ENCODE peak calls at places on chromosomes 7 and 10, in six cellular contexts. V is stomach; L is fibroblast of lung; G is T1000; B is effector CD4-positive, alpha-beta T cell; O is foreskin fibroblast. X is an unnamed sample.

GRCh38 chr10:129934196-129934925 is 29.7 kb downstream of the EBF3 start:
- DNase-seq in V (no peak), L (no peak), G (no peak), B (no peak), O (no peak), X (no peak)

GRCh38 chr7:45233249-45233775 is 75.7 kb downstream of the RAMP3 start:
- DNase-seq in V (no peak), L (no peak), G (no peak), B (no peak), O (no peak), X (no peak)

GRCh38 chr10:35631404-35631803 is 10.7 kb downstream of the FZD8 start:
- DNase-seq in V (no peak), L (no peak), G (no peak), B (no peak), O (no peak), X (no peak)

GRCh38 chr10:126058507-126058906 is 162.1 kb downstream of the FANK1 start:
- DNase-seq in V (no peak), L (no peak), G (no peak), B (no peak), O (no peak), X (no peak)

GRCh38 chr10:59654007-59654406 is 55.6 kb downstream of the SLC16A9 start:
- DNase-seq in V (no peak), L (no peak), G (no peak), B (no peak), O (no peak), X (no peak)

GRCh38 chr10:10222288-10222945 is 795.3 kb upstream of the CELF2 start:
- DNase-seq in V (no peak), L (no peak), G (peak; percentile 100), B (no peak), O (no peak), X (no peak)

GRCh38 chr10:28734940-28735759 is 57.8 kb downstream of the BAMBI start:
- DNase-seq in V (no peak), L (peak; percentile 97), G (peak; percentile 86), B (no peak), O (peak; percentile 41), X (peak; percentile 73)

GRCh38 chr10:56623064-56623463 is 262.0 kb upstream of the ZWINT start:
- DNase-seq in V (no peak), L (no peak), G (no peak), B (no peak), O (no peak), X (no peak)

GRCh38 chr7:102891693-102892261 is 21.0 kb upstream of the LRRC17 start:
- DNase-seq in V (peak; percentile 75), L (peak; percentile 93), G (no peak), B (no peak), O (peak; percentile 87), X (no peak)

GRCh38 chr7:117084286-117084685 is 131.0 kb downstream of the ST7 start:
- DNase-seq in V (no peak), L (no peak), G (no peak), B (no peak), O (no peak), X (no peak)

GRCh38 chr10:125080296-125080695 is 80.1 kb downstream of the CTBP2 start:
- DNase-seq in V (no peak), L (no peak), G (no peak), B (no peak), O (no peak), X (no peak)

GRCh38 chr10:67549390-67549789 is 146.6 kb downstream of the CTNNA3 start:
- DNase-seq in V (no peak), L (peak; percentile 21), G (no peak), B (no peak), O (no peak), X (no peak)

GRCh38 chr10:91689731-91690168 is 56.9 kb upstream of the PPP1R3C start:
- DNase-seq in V (no peak), L (peak; percentile 67), G (no peak), B (no peak), O (peak; percentile 41), X (no peak)

GRCh38 chr7:94540428-94540827 is 30.8 kb downstream of the CASD1 start:
- DNase-seq in V (no peak), L (peak; percentile 19), G (no peak), B (no peak), O (no peak), X (no peak)

GRCh38 chr10:48836605-48837004 is 103.0 kb downstream of the LRRC18 start:
- DNase-seq in V (no peak), L (no peak), G (no peak), B (no peak), O (no peak), X (no peak)